ENCODE peak calls at places on chromosomes 5 and 9, in six cellular contexts. One of them, this sample, is unnamed.

GRCh38 chr5:149422429-149423286 is 43.6 kb upstream of the IL17B start:
- DNase-seq in chondrocyte: no peak
- DNase-seq in stimulated activated CD4-positive, alpha-beta T cell treated with anti-CD3 and anti-CD28 coated beads, Interleukin-4, amount 100 ng/mL, for 24 hours: no peak
- DNase-seq in GM03348: no peak
- DNase-seq in transverse colon: peak
- DNase-seq in hepatic stellate cell: peak
- DNase-seq in this sample: peak

GRCh38 chr5:85441138-85441537 is 1056.5 kb upstream of the EDIL3 start:
- DNase-seq in chondrocyte: no peak
- DNase-seq in stimulated activated CD4-positive, alpha-beta T cell treated with anti-CD3 and anti-CD28 coated beads, Interleukin-4, amount 100 ng/mL, for 24 hours: no peak
- DNase-seq in GM03348: no peak
- DNase-seq in transverse colon: no peak
- DNase-seq in hepatic stellate cell: no peak
- DNase-seq in this sample: no peak

GRCh38 chr5:107365355-107366109 is 305.2 kb downstream of the EFNA5 start:
- DNase-seq in chondrocyte: no peak
- DNase-seq in stimulated activated CD4-positive, alpha-beta T cell treated with anti-CD3 and anti-CD28 coated beads, Interleukin-4, amount 100 ng/mL, for 24 hours: no peak
- DNase-seq in GM03348: no peak
- DNase-seq in transverse colon: no peak
- DNase-seq in hepatic stellate cell: no peak
- DNase-seq in this sample: no peak

GRCh38 chr5:158120760-158121159 is 261.8 kb upstream of the CLINT1 start:
- DNase-seq in chondrocyte: no peak
- DNase-seq in stimulated activated CD4-positive, alpha-beta T cell treated with anti-CD3 and anti-CD28 coated beads, Interleukin-4, amount 100 ng/mL, for 24 hours: no peak
- DNase-seq in GM03348: peak
- DNase-seq in transverse colon: no peak
- DNase-seq in hepatic stellate cell: no peak
- DNase-seq in this sample: no peak

GRCh38 chr5:92908952-92909351 is 672.1 kb downstream of the NR2F1-AS1 start:
- DNase-seq in chondrocyte: no peak
- DNase-seq in stimulated activated CD4-positive, alpha-beta T cell treated with anti-CD3 and anti-CD28 coated beads, Interleukin-4, amount 100 ng/mL, for 24 hours: no peak
- DNase-seq in GM03348: no peak
- DNase-seq in transverse colon: no peak
- DNase-seq in hepatic stellate cell: no peak
- DNase-seq in this sample: no peak

GRCh38 chr5:6747103-6747502 is 33.9 kb downstream of the TENT4A start:
- DNase-seq in chondrocyte: no peak
- DNase-seq in stimulated activated CD4-positive, alpha-beta T cell treated with anti-CD3 and anti-CD28 coated beads, Interleukin-4, amount 100 ng/mL, for 24 hours: no peak
- DNase-seq in GM03348: no peak
- DNase-seq in transverse colon: peak
- DNase-seq in hepatic stellate cell: no peak
- DNase-seq in this sample: no peak

GRCh38 chr5:137304227-137304874 is 194.8 kb downstream of the SPOCK1 start:
- DNase-seq in chondrocyte: no peak
- DNase-seq in stimulated activated CD4-positive, alpha-beta T cell treated with anti-CD3 and anti-CD28 coated beads, Interleukin-4, amount 100 ng/mL, for 24 hours: no peak
- DNase-seq in GM03348: no peak
- DNase-seq in transverse colon: peak
- DNase-seq in hepatic stellate cell: no peak
- DNase-seq in this sample: peak

GRCh38 chr9:72207278-72207677 is 58.0 kb downstream of the GDA start:
- DNase-seq in chondrocyte: no peak
- DNase-seq in stimulated activated CD4-positive, alpha-beta T cell treated with anti-CD3 and anti-CD28 coated beads, Interleukin-4, amount 100 ng/mL, for 24 hours: no peak
- DNase-seq in GM03348: no peak
- DNase-seq in transverse colon: no peak
- DNase-seq in hepatic stellate cell: no peak
- DNase-seq in this sample: no peak

GRCh38 chr9:129823163-129823933 is 588 bp downstream of the TOR1A start:
- DNase-seq in chondrocyte: no peak
- DNase-seq in stimulated activated CD4-positive, alpha-beta T cell treated with anti-CD3 and anti-CD28 coated beads, Interleukin-4, amount 100 ng/mL, for 24 hours: peak
- DNase-seq in GM03348: peak
- DNase-seq in transverse colon: no peak
- DNase-seq in hepatic stellate cell: peak
- DNase-seq in this sample: peak

GRCh38 chr5:75053286-75054109 is 1.1 kb upstream of the GCNT4 start:
- DNase-seq in chondrocyte: peak
- DNase-seq in stimulated activated CD4-positive, alpha-beta T cell treated with anti-CD3 and anti-CD28 coated beads, Interleukin-4, amount 100 ng/mL, for 24 hours: peak
- DNase-seq in GM03348: peak
- DNase-seq in transverse colon: peak
- DNase-seq in hepatic stellate cell: peak
- DNase-seq in this sample: peak

GRCh38 chr9:76044420-76044819 is 153.9 kb downstream of the PCSK5 start:
- DNase-seq in chondrocyte: no peak
- DNase-seq in stimulated activated CD4-positive, alpha-beta T cell treated with anti-CD3 and anti-CD28 coated beads, Interleukin-4, amount 100 ng/mL, for 24 hours: no peak
- DNase-seq in GM03348: peak
- DNase-seq in transverse colon: no peak
- DNase-seq in hepatic stellate cell: no peak
- DNase-seq in this sample: no peak